ENCODE peak calls at places on chromosome 12, in five cellular contexts. D is heart left ventricle, A is upper lobe of right lung, H is left ventricle myocardium inferior, K is stomach. S is an unnamed sample. For H3K4me1 and H3K27me3, the result is how much of the 10 kb centered on the place peaks cover.

GRCh38 chr12:103758310-103759089 is 82.5 kb downstream of the NT5DC3 start:
- DNase-seq in D (no peak), A (no peak), H (no peak), K (no peak), S (no peak)

GRCh38 chr12:121295746-121296617 is 527 bp downstream of the CAMKK2 start:
- DNase-seq in D (peak), A (peak), H (peak), K (no peak), S (peak)

GRCh38 chr12:26963413-26963812 is 25.1 kb downstream of the FGFR1OP2 start:
- DNase-seq in D (no peak), A (no peak), H (no peak), K (no peak), S (no peak)

GRCh38 chr12:122893208-122894151 is 2.4 kb downstream of the VPS37B start:
- DNase-seq in D (no peak), A (no peak), H (no peak), K (peak), S (peak)

GRCh38 chr12:111068281-111068680 is 147.9 kb upstream of the MYL2 start:
- DNase-seq in D (no peak), A (no peak), H (no peak), K (no peak), S (no peak)

GRCh38 chr12:132248439-132249157 is 80.8 kb downstream of the GALNT9 start:
- DNase-seq in D (no peak), A (no peak), H (no peak), K (no peak), S (peak)

GRCh38 chr12:131587565-131587964 is 123.3 kb upstream of the SFSWAP start:
- DNase-seq in D (no peak), A (no peak), H (no peak), K (no peak), S (no peak)

GRCh38 chr12:80491176-80491575 is 47.1 kb downstream of the PTPRQ start:
- DNase-seq in D (no peak), A (no peak), H (no peak), K (no peak), S (no peak)

GRCh38 chr12:64890873-64891468 is 66.5 kb downstream of the TBC1D30 start:
- DNase-seq in D (no peak), A (no peak), H (no peak), K (no peak), S (no peak)

GRCh38 chr12:12508612-12509011 is 54.1 kb downstream of the DUSP16 start:
- DNase-seq in D (no peak), A (no peak), H (no peak), K (no peak), S (no peak)

GRCh38 chr12:62407587-62407986 is 59.0 kb upstream of the MON2 start:
- DNase-seq in D (no peak), A (no peak), H (no peak), K (no peak), S (no peak)

GRCh38 chr12:109685574-109686447 is 27.8 kb upstream of the FAM222A start:
- DNase-seq in D (no peak), A (no peak), H (no peak), K (no peak), S (no peak)

GRCh38 chr12:120215357-120215735 is 14.4 kb upstream of the RPLP0 start:
- DNase-seq in D (no peak), A (no peak), H (no peak), K (no peak), S (no peak)

GRCh38 chr12:104171785-104172563 is 34.0 kb upstream of the NFYB start:
- DNase-seq in D (no peak), A (no peak), H (no peak), K (no peak), S (no peak)

GRCh38 chr12:103779410-103780092 is 61.5 kb downstream of the NT5DC3 start:
- DNase-seq in D (no peak), A (no peak), H (no peak), K (no peak), S (no peak)

GRCh38 chr12:43113153-43113552 is 438.9 kb downstream of the ADAMTS20 start:
- DNase-seq in D (no peak), A (no peak), H (no peak), K (no peak), S (no peak)

GRCh38 chr12:13405961-13406703 is 209.6 kb downstream of the EMP1 start:
- DNase-seq in D (no peak), A (no peak), H (no peak), K (no peak), S (no peak)

GRCh38 chr12:96083020-96083489 is 47.7 kb upstream of the LTA4H start:
- DNase-seq in D (no peak), A (no peak), H (no peak), K (no peak), S (no peak)

GRCh38 chr12:96081596-96081995 is 46.2 kb upstream of the LTA4H start:
- DNase-seq in D (no peak), A (no peak), H (no peak), K (no peak), S (no peak)

GRCh38 chr12:96085475-96085874 is 50.1 kb upstream of the LTA4H start:
- DNase-seq in D (no peak), A (no peak), H (no peak), K (no peak), S (no peak)

DNA sequence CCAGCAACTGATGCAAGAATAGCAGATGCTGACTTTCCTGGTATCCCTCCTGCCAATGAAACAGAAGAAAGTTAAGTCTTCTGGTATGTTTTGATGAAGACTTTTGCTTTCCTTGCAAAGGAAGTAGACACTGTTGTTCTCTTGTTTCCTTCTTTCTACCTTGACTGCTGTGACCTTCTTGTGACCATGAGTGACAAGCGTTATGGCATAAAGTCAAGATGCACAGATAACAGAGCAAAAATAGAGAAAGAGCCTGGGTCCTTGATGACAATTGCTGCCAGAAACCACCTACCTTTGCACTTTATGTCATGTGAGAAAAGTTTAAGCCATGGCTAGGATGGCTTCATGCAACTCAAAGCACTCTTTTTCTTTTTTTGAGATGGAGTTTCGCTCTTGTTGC is 49.2 kb upstream of the LTA4H start:
- DNase-seq in D (no peak), A (no peak), H (no peak), K (no peak), S (no peak)
- H3K4me1 ChIP-seq in D (under half), A (under half), H (under half), K (under half), S (under half)

GRCh38 chr12:75650989-75651695 is 139.7 kb upstream of the KRR1 start:
- DNase-seq in D (no peak), A (no peak), H (no peak), K (no peak), S (no peak)
- H3K27ac ChIP-seq in D (peak), A (no peak), H (peak), K (no peak), S (no peak)

GRCh38 chr12:57765698-57766463 is 997 bp downstream of the CYP27B1 start:
- DNase-seq in D (no peak), A (no peak), H (no peak), K (no peak), S (no peak)
- H3K27me3 ChIP-seq in D (under half), A (under half), H (half or more), K (under half), S (under half)

GRCh38 chr12:57898308-57898970 is 42.9 kb upstream of the ATP23 start:
- DNase-seq in D (no peak), A (no peak), H (no peak), K (no peak), S (no peak)
- H3K4me1 ChIP-seq in D (half or more), A (half or more), H (half or more), K (half or more), S (half or more)

S was measured in lower lobe of right lung.